ENCODE peak calls at places on chromosome 21, in four cellular contexts. One of them, this sample, is unnamed.

GRCh38 chr21:39612233-39613028 is at the start of gene B3GALT5:
- DNase-seq in left ventricle myocardium inferior: no peak
- DNase-seq in CD4-positive, alpha-beta memory T cell: no peak
- DNase-seq in Panc1: no peak
- DNase-seq in this sample: no peak

GRCh38 chr21:15604424-15604823 is 125.4 kb upstream of the USP25 start:
- DNase-seq in left ventricle myocardium inferior: no peak
- DNase-seq in CD4-positive, alpha-beta memory T cell: no peak
- DNase-seq in Panc1: no peak
- DNase-seq in this sample: no peak

GRCh38 chr21:39055167-39055767 is 128.0 kb downstream of the PSMG1 start:
- DNase-seq in left ventricle myocardium inferior: no peak
- DNase-seq in CD4-positive, alpha-beta memory T cell: no peak
- DNase-seq in Panc1: no peak
- DNase-seq in this sample: no peak

GRCh38 chr21:39874759-39875158 is 7.5 kb downstream of the PCP4 start:
- DNase-seq in left ventricle myocardium inferior: no peak
- DNase-seq in CD4-positive, alpha-beta memory T cell: no peak
- DNase-seq in Panc1: no peak
- DNase-seq in this sample: no peak

GRCh38 chr21:33755354-33755753 is 113.1 kb downstream of the ITSN1 start:
- DNase-seq in left ventricle myocardium inferior: no peak
- DNase-seq in CD4-positive, alpha-beta memory T cell: no peak
- DNase-seq in Panc1: no peak
- DNase-seq in this sample: no peak

GRCh38 chr21:46079357-46080170 is 18.3 kb upstream of the COL6A2 start:
- DNase-seq in left ventricle myocardium inferior: no peak
- DNase-seq in CD4-positive, alpha-beta memory T cell: no peak
- DNase-seq in Panc1: no peak
- DNase-seq in this sample: peak; percentile 66

GRCh38 chr21:25735895-25736597 is 1.3 kb downstream of the GABPA start:
- DNase-seq in left ventricle myocardium inferior: no peak
- DNase-seq in CD4-positive, alpha-beta memory T cell: peak; percentile 4
- DNase-seq in Panc1: peak; percentile 2
- DNase-seq in this sample: no peak

GRCh38 chr21:38982096-38982495 is 176.4 kb downstream of the ETS2 start:
- DNase-seq in left ventricle myocardium inferior: no peak
- DNase-seq in CD4-positive, alpha-beta memory T cell: no peak
- DNase-seq in Panc1: no peak
- DNase-seq in this sample: no peak

GRCh38 chr21:15023782-15024181 is 41.0 kb downstream of the NRIP1 start:
- DNase-seq in left ventricle myocardium inferior: no peak
- DNase-seq in CD4-positive, alpha-beta memory T cell: no peak
- DNase-seq in Panc1: no peak
- DNase-seq in this sample: no peak

GRCh38 chr21:24050233-24050632 is 1557.0 kb downstream of the MRPL39 start:
- DNase-seq in left ventricle myocardium inferior: no peak
- DNase-seq in CD4-positive, alpha-beta memory T cell: no peak
- DNase-seq in Panc1: no peak
- DNase-seq in this sample: no peak

GRCh38 chr21:39220150-39220549 is 36.9 kb upstream of the PSMG1 start:
- DNase-seq in left ventricle myocardium inferior: no peak
- DNase-seq in CD4-positive, alpha-beta memory T cell: no peak
- DNase-seq in Panc1: no peak
- DNase-seq in this sample: no peak

GRCh38 chr21:43292041-43292865 is 123.4 kb downstream of the CRYAA start:
- DNase-seq in left ventricle myocardium inferior: peak; percentile 13
- DNase-seq in CD4-positive, alpha-beta memory T cell: no peak
- DNase-seq in Panc1: no peak
- DNase-seq in this sample: peak; percentile 76

GRCh38 chr21:16492892-16493291 is 763.1 kb downstream of the USP25 start:
- DNase-seq in left ventricle myocardium inferior: no peak
- DNase-seq in CD4-positive, alpha-beta memory T cell: no peak
- DNase-seq in Panc1: no peak
- DNase-seq in this sample: no peak

GRCh38 chr21:43919871-43920801 is 55.1 kb downstream of the AGPAT3 start:
- DNase-seq in left ventricle myocardium inferior: peak; percentile 10
- DNase-seq in CD4-positive, alpha-beta memory T cell: no peak
- DNase-seq in Panc1: no peak
- DNase-seq in this sample: no peak

GRCh38 chr21:33552093-33552998 is 9.5 kb downstream of the SON start:
- DNase-seq in left ventricle myocardium inferior: no peak
- DNase-seq in CD4-positive, alpha-beta memory T cell: no peak
- DNase-seq in Panc1: no peak
- DNase-seq in this sample: no peak

GRCh38 chr21:33780631-33781030 is 135.0 kb downstream of the ATP5PO start:
- DNase-seq in left ventricle myocardium inferior: no peak
- DNase-seq in CD4-positive, alpha-beta memory T cell: no peak
- DNase-seq in Panc1: no peak
- DNase-seq in this sample: no peak

DNA sequence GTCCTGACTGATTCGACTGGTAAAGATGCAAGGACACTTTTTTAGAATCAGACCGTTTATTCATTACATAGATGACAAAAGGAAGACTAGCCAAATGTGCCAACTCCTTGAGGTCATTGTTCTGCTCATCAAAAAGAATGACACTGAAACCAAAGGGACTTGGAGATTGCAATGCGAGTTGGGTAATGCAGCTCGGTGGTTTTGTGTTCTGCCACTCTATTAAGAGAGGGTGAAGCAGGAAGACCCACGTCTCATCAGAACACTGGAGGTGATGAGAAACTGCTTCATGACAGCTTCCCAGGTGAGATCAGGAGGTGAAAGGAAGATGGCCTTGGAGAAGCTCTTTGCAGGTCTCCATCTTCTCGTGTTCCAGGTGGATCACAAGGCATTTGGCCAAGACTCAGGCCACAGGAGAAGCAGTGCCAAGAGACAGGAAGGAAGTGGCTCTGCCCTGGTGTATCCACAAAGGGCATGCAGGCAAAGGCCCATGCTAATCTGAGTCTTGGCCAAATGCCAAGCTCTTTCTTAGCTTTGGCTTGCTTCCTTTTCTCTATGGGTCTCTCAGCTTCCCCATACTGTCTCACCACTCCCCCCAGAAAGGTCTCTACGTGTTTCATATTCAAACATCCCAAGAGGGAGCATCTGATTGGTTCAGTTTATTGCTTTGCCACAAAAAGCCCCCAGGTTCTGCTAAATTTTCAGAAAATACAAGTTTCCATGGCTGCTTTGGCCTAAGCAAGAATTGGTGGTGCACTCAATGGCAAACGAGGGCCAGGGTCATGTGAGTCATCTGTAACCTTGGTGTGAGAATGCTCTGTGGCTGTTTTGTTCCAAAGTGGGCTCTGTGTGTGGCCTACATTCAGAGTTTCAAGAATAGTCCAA is 5.7 kb upstream of the CCT8 start:
- DNase-seq in left ventricle myocardium inferior: no peak
- DNase-seq in CD4-positive, alpha-beta memory T cell: peak; percentile 40
- DNase-seq in Panc1: no peak
- DNase-seq in this sample: peak; percentile 54
- H3K4me3 ChIP-seq in left ventricle myocardium inferior: no peak overlapping the region
- H3K4me3 ChIP-seq in CD4-positive, alpha-beta memory T cell: no peak overlapping the region
- H3K4me3 ChIP-seq in Panc1: no peak overlapping the region
- H3K4me3 ChIP-seq in this sample: no peak overlapping the region

GRCh38 chr21:37412603-37413360 is 46.2 kb downstream of the DYRK1A start:
- DNase-seq in left ventricle myocardium inferior: no peak
- DNase-seq in CD4-positive, alpha-beta memory T cell: no peak
- DNase-seq in Panc1: no peak
- DNase-seq in this sample: no peak
- H3K27ac ChIP-seq in left ventricle myocardium inferior: peak overlapping the region; percentile 23
- H3K27ac ChIP-seq in CD4-positive, alpha-beta memory T cell: no peak overlapping the region
- H3K27ac ChIP-seq in Panc1: no peak overlapping the region
- H3K27ac ChIP-seq in this sample: no peak overlapping the region

GRCh38 chr21:41750051-41750450 is 16.8 kb downstream of the RIPK4 start:
- DNase-seq in left ventricle myocardium inferior: no peak
- DNase-seq in CD4-positive, alpha-beta memory T cell: no peak
- DNase-seq in Panc1: no peak
- DNase-seq in this sample: no peak
- H3K4me1 ChIP-seq in left ventricle myocardium inferior: no peaks in the 10 kb centered on the region
- H3K4me1 ChIP-seq in CD4-positive, alpha-beta memory T cell: no peaks in the 10 kb centered on the region
- H3K4me1 ChIP-seq in Panc1: peaks cover 75% of the 10 kb centered on the region
- H3K4me1 ChIP-seq in this sample: peaks cover 8% of the 10 kb centered on the region

DNA sequence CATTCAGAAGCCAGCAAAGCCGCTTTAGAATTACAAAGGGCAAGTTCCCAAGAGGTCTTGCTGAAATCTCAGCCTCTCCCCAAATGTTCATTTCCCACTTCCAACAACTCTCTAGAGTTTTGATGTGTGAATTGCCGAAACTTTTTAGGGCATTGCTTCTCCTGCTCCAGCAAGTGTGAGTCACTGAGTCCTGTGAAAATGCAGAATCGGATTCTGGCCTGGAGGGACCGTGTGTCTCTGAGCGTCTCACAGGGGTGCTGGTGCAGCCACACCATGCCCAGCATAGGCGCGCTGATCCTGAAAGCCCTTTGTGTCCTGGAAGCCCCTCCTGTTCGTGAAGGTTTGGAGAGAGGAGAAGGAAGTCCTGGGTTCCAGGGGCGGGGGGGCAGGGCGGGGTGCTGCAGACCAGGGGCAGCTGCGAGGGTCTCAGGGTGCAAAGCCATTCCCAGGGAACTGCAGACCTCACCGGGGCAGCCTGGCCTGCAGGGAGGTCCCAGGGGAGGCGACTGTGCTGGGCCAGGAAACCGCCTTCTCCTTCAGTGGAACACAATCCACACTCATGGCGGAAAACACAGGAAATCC is 43.7 kb upstream of the ADARB1 start:
- DNase-seq in left ventricle myocardium inferior: no peak
- DNase-seq in CD4-positive, alpha-beta memory T cell: no peak
- DNase-seq in Panc1: no peak
- DNase-seq in this sample: peak; percentile 36
- H3K4me3 ChIP-seq in left ventricle myocardium inferior: no peak overlapping the region
- H3K4me3 ChIP-seq in CD4-positive, alpha-beta memory T cell: no peak overlapping the region
- H3K4me3 ChIP-seq in Panc1: no peak overlapping the region
- H3K4me3 ChIP-seq in this sample: no peak overlapping the region

GRCh38 chr21:35010450-35010849 is 38.7 kb downstream of the RUNX1 start:
- DNase-seq in left ventricle myocardium inferior: no peak
- DNase-seq in CD4-positive, alpha-beta memory T cell: no peak
- DNase-seq in Panc1: no peak
- DNase-seq in this sample: no peak
- H3K27ac ChIP-seq in left ventricle myocardium inferior: no peak overlapping the region
- H3K27ac ChIP-seq in CD4-positive, alpha-beta memory T cell: no peak overlapping the region
- H3K27ac ChIP-seq in Panc1: no peak overlapping the region
- H3K27ac ChIP-seq in this sample: no peak overlapping the region

GRCh38 chr21:34867785-34868184 is 181.3 kb downstream of the RUNX1 start:
- DNase-seq in left ventricle myocardium inferior: no peak
- DNase-seq in CD4-positive, alpha-beta memory T cell: no peak
- DNase-seq in Panc1: no peak
- DNase-seq in this sample: no peak

GRCh38 chr21:34869541-34869940 is 179.6 kb downstream of the RUNX1 start:
- DNase-seq in left ventricle myocardium inferior: no peak
- DNase-seq in CD4-positive, alpha-beta memory T cell: no peak
- DNase-seq in Panc1: no peak
- DNase-seq in this sample: no peak

GRCh38 chr21:34862951-34863350 is 186.2 kb downstream of the RUNX1 start:
- DNase-seq in left ventricle myocardium inferior: no peak
- DNase-seq in CD4-positive, alpha-beta memory T cell: no peak
- DNase-seq in Panc1: no peak
- DNase-seq in this sample: no peak

GRCh38 chr21:34864370-34865209 is 184.5 kb downstream of the RUNX1 start:
- DNase-seq in left ventricle myocardium inferior: no peak
- DNase-seq in CD4-positive, alpha-beta memory T cell: no peak
- DNase-seq in Panc1: no peak
- DNase-seq in this sample: no peak

DNA sequence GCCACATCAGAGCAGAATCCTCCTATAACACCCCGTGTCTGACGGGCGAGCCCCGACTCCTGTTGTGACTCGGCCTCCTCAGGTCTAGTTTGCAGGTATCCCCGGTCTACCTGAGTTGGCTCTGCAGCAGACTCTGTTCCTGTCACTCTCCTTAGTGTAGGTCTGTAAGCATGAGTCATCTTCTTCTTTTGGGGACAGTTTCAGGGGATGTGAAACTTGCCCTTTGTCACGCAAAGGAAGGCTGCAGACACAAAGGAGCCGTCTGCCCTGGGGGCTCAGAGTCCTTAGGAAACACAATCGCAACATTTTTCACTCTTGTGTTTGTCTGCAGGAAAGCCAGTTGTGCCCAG is 183.2 kb downstream of the RUNX1 start:
- DNase-seq in left ventricle myocardium inferior: no peak
- DNase-seq in CD4-positive, alpha-beta memory T cell: no peak
- DNase-seq in Panc1: no peak
- DNase-seq in this sample: no peak
- H3K4me1 ChIP-seq in left ventricle myocardium inferior: peaks cover 7% of the 10 kb centered on the region
- H3K4me1 ChIP-seq in CD4-positive, alpha-beta memory T cell: peaks cover 15% of the 10 kb centered on the region
- H3K4me1 ChIP-seq in Panc1: no peaks in the 10 kb centered on the region
- H3K4me1 ChIP-seq in this sample: peaks cover 69% of the 10 kb centered on the region

GRCh38 chr21:34892196-34892595 is 156.9 kb downstream of the RUNX1 start:
- DNase-seq in left ventricle myocardium inferior: no peak
- DNase-seq in CD4-positive, alpha-beta memory T cell: no peak
- DNase-seq in Panc1: no peak
- DNase-seq in this sample: no peak
- H3K4me3 ChIP-seq in left ventricle myocardium inferior: no peak overlapping the region
- H3K4me3 ChIP-seq in CD4-positive, alpha-beta memory T cell: no peak overlapping the region
- H3K4me3 ChIP-seq in Panc1: no peak overlapping the region
- H3K4me3 ChIP-seq in this sample: no peak overlapping the region

GRCh38 chr21:32278068-32278467 is 781 bp downstream of the MIS18A start:
- DNase-seq in left ventricle myocardium inferior: no peak
- DNase-seq in CD4-positive, alpha-beta memory T cell: no peak
- DNase-seq in Panc1: no peak
- DNase-seq in this sample: no peak
- H3K27ac ChIP-seq in left ventricle myocardium inferior: no peak overlapping the region
- H3K27ac ChIP-seq in CD4-positive, alpha-beta memory T cell: peak overlapping the region; percentile 67
- H3K27ac ChIP-seq in Panc1: peak overlapping the region; percentile 76
- H3K27ac ChIP-seq in this sample: no peak overlapping the region